ENCODE peak calls at places on chromosomes 6 and 20, in four cellular contexts. D is fibroblast of pulmonary artery; I is GM12878; L is CD4-positive, alpha-beta T cell. A is an unnamed sample.

GRCh38 chr6:113082691-113083090 is 735.6 kb downstream of the RFPL4B start:
- DNase-seq in D (peak), I (no peak), L (no peak), A (no peak)

GRCh38 chr6:84357631-84358030 is 130.2 kb upstream of the CEP162 start:
- DNase-seq in D (no peak), I (no peak), L (no peak), A (no peak)

GRCh38 chr6:90219168-90219985 is 77.3 kb downstream of the BACH2 start:
- DNase-seq in D (peak), I (no peak), L (no peak), A (no peak)

GRCh38 chr20:49245921-49246740 is 26.9 kb downstream of the DDX27 start:
- DNase-seq in D (peak), I (no peak), L (no peak), A (no peak)

GRCh38 chr6:49233483-49233882 is 229.6 kb downstream of the MMUT start:
- DNase-seq in D (no peak), I (no peak), L (no peak), A (no peak)

GRCh38 chr20:38260378-38261053 is at the start of gene KIAA1755:
- DNase-seq in D (no peak), I (no peak), L (no peak), A (no peak)

GRCh38 chr20:11876555-11876954 is 41.1 kb upstream of the BTBD3 start:
- DNase-seq in D (no peak), I (no peak), L (no peak), A (no peak)

GRCh38 chr6:10338151-10338550 is 76.7 kb downstream of the TFAP2A start:
- DNase-seq in D (no peak), I (no peak), L (no peak), A (no peak)

GRCh38 chr6:45438156-45438555 is 60.4 kb upstream of the SUPT3H start:
- DNase-seq in D (no peak), I (no peak), L (no peak), A (no peak)

GRCh38 chr20:46694484-46694883 is 5.2 kb upstream of the TP53RK start:
- DNase-seq in D (peak), I (peak), L (no peak), A (no peak)

GRCh38 chr6:44304282-44305199 is 8.6 kb downstream of the AARS2 start:
- DNase-seq in D (peak), I (no peak), L (peak), A (no peak)

GRCh38 chr6:14269434-14269833 is 151.9 kb downstream of the CD83 start:
- DNase-seq in D (no peak), I (no peak), L (no peak), A (no peak)

GRCh38 chr6:11854418-11855165 is 76.0 kb upstream of the ADTRP start:
- DNase-seq in D (peak), I (no peak), L (no peak), A (no peak)

GRCh38 chr6:32763417-32763816 is at the start of gene HLA-DQB2:
- DNase-seq in D (peak), I (no peak), L (no peak), A (no peak)

GRCh38 chr20:54733687-54734086 is 258.3 kb downstream of the DOK5 start:
- DNase-seq in D (no peak), I (no peak), L (no peak), A (no peak)

GRCh38 chr6:33123732-33124524 is 48.1 kb downstream of the HLA-DPB1 start:
- DNase-seq in D (peak), I (no peak), L (no peak), A (no peak)

GRCh38 chr6:81621816-81622395 is 130.6 kb downstream of the TENT5A start:
- DNase-seq in D (no peak), I (no peak), L (no peak), A (no peak)

GRCh38 chr20:9741996-9742395 is 96.9 kb downstream of the PAK5 start:
- DNase-seq in D (no peak), I (no peak), L (no peak), A (no peak)

GRCh38 chr20:44969320-44969879 is 3.1 kb downstream of the STK4 start:
- DNase-seq in D (no peak), I (no peak), L (no peak), A (no peak)

GRCh38 chr6:5190467-5190866 is 70.3 kb downstream of the LYRM4 start:
- DNase-seq in D (peak), I (no peak), L (no peak), A (no peak)

GRCh38 chr6:141290871-141291270 is 841.9 kb upstream of the GJE1 start:
- DNase-seq in D (no peak), I (no peak), L (no peak), A (no peak)

GRCh38 chr20:34185766-34186620 is 55.2 kb upstream of the ASIP start:
- DNase-seq in D (no peak), I (no peak), L (no peak), A (no peak)

GRCh38 chr6:92945799-92946198 is 473.6 kb downstream of the EPHA7 start:
- DNase-seq in D (peak), I (no peak), L (no peak), A (no peak)

GRCh38 chr6:23396934-23397333 is 729.1 kb upstream of the NRSN1 start:
- DNase-seq in D (no peak), I (no peak), L (no peak), A (no peak)

GRCh38 chr20:25037288-25038102 is 20.4 kb downstream of the ACSS1 start:
- DNase-seq in D (no peak), I (no peak), L (no peak), A (peak)

GRCh38 chr6:127148511-127148910 is 30.0 kb downstream of the RSPO3 start:
- DNase-seq in D (peak), I (no peak), L (no peak), A (no peak)

GRCh38 chr6:113818528-113818927 is 38.6 kb upstream of the MARCKS start:
- DNase-seq in D (peak), I (no peak), L (no peak), A (no peak)

GRCh38 chr20:37534401-37535157 is 6.9 kb upstream of the BLCAP start:
- DNase-seq in D (peak), I (peak), L (no peak), A (no peak)

GRCh38 chr20:44561876-44562275 is 20.5 kb upstream of the PKIG start:
- DNase-seq in D (no peak), I (no peak), L (no peak), A (no peak)

GRCh38 chr20:9442858-9443257 is 71.5 kb upstream of the LAMP5 start:
- DNase-seq in D (no peak), I (peak), L (no peak), A (no peak)

GRCh38 chr20:22575737-22576136 is 8.6 kb downstream of the FOXA2 start:
- DNase-seq in D (no peak), I (no peak), L (no peak), A (no peak)

GRCh38 chr6:79094938-79095337 is 16.9 kb upstream of the PHIP start:
- DNase-seq in D (no peak), I (no peak), L (no peak), A (no peak)

GRCh38 chr6:135465307-135465706 is 32.2 kb downstream of the AHI1 start:
- DNase-seq in D (no peak), I (no peak), L (no peak), A (no peak)

GRCh38 chr20:63162206-63162770 is 53.6 kb downstream of the YTHDF1 start:
- DNase-seq in D (no peak), I (no peak), L (no peak), A (no peak)

GRCh38 chr20:63159826-63160640 is 55.9 kb downstream of the YTHDF1 start:
- DNase-seq in D (no peak), I (no peak), L (no peak), A (no peak)

GRCh38 chr20:63163171-63163570 is 52.8 kb downstream of the YTHDF1 start:
- DNase-seq in D (no peak), I (no peak), L (no peak), A (no peak)

GRCh38 chr20:63160641-63161175 is 55.2 kb downstream of the YTHDF1 start:
- DNase-seq in D (no peak), I (no peak), L (no peak), A (no peak)

DNA sequence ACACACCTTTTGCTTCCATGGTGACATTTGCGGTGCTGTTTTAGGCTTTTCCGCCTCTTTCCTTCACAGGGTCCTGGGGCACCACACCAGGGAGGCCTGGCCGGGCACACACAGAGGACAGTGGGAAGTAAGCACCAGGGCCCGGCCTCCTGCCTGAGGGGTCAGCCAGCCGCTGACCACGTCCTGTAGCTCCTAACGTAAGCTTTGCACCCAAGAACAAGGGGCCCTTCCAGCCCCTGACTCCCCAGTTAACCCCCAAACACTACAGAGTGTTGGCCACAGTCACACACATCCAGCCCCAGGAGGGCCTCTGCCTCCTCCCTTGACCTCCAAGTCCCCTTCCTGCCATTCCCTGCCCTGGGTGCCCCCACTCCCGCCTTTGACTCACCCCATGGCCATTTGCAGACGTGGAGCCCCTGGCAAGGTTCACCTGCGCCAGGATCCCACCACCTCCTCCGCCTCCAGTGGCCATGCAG is 54.7 kb downstream of the YTHDF1 start:
- DNase-seq in D (no peak), I (no peak), L (no peak), A (no peak)
- TF ChIP-seq CTCF in D (no peak), I (no peak), L (no peak), A (no peak)

DNA sequence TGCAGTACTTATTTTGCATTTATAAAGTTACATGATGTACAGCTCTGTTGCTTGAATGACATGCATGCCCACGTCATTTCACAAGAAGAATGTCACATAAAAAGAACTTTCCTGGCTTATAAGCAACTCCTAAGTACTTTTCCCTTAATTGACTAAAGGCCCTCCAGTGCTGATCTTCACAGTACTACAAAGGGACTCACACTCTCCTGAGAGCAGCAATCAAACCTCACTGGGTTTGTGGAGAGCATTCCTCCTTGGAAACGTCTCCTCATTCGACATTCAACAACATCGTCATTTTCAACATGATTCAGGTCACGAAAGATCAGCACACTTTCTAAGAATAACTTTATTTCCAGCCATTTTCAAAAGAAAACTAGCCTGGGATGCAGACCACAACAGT is 111.1 kb downstream of the IPCEF1 start:
- DNase-seq in D (no peak), I (no peak), L (no peak), A (no peak)
- TF ChIP-seq CTCF in D (no peak), I (no peak), L (no peak), A (no peak)

GRCh38 chr6:121436966-121437756 is 1.7 kb downstream of the GJA1 start:
- DNase-seq in D (peak), I (no peak), L (no peak), A (no peak)
- TF ChIP-seq CTCF in D (no peak), I (no peak), L (no peak), A (no peak)

DNA sequence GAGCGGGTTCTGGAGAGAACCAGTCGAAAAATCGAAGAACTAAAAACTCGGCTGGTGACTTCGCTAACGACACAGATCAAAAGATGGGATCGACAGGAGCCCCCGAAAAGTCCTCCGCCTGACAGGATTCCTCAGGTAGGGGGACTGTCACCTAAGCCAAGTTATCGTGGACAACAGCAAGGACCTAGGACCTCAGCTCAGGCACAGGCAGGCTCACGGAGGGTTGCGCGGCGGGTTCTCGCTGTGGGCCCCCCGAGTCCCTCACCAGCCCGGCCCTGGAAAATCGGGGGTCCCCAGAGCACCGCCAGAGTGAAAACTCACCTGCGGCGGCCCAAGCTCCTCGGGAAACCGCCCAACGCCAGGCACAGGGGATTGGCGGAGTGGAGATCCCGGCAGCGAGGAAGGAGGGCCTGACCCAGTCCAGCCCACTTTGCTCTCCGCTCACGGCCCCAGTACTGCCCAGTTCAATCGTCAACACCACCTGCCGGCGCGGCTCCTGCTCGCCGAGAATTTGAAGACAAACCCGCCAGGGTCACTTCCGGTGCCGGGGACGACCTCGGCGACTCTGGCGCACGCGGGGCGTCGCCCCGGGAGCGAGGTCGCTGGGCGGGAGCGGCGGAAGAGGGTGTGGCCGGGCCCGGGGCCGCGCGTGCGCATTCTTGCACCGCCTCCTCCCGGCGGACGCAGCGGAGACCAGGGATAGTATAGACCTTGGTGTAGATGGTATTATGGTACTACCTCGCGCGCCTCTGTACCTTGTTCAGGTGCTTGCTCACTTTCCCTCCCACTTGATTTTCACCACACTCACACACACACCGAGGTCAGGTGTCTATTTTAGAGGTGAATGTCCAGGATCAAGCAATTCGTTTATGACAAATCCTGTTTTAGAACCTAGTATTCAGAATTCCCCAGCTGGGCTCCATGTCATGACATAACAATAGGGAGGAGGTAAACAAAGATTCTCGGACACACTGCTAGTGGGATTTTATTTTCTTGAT is at the start of gene KATNA1:
- DNase-seq in D (peak), I (peak), L (peak), A (peak)
- TF ChIP-seq CTCF in D (no peak), I (peak), L (no peak), A (no peak)

GRCh38 chr6:38283734-38284362 is 355.9 kb downstream of the BTBD9 start:
- DNase-seq in D (no peak), I (no peak), L (no peak), A (no peak)

GRCh38 chr6:38281131-38281530 is 358.6 kb downstream of the BTBD9 start:
- DNase-seq in D (no peak), I (no peak), L (no peak), A (no peak)

GRCh38 chr6:38282911-38283310 is 356.8 kb downstream of the BTBD9 start:
- DNase-seq in D (no peak), I (no peak), L (no peak), A (no peak)

GRCh38 chr6:38279945-38280588 is 359.7 kb downstream of the BTBD9 start:
- DNase-seq in D (no peak), I (no peak), L (no peak), A (no peak)

DNA sequence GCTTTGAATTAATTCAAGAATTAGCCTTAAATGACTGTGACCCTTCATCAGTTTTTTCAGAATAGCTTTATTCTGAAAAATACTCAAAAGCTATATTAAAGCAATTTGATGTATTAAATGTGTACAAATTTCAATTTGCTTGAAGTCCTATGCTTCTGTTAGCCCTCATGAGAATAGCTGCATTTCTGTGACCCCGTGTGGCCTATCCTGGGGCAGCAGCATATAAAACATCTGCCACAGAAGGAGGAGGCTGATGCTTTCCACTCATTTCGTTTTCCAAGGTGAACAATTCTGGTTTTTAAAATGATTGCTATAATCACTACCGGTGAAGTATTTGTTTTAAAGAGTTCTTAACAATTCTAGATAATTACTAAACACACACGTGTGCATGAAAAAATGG is 360.3 kb downstream of the BTBD9 start:
- DNase-seq in D (no peak), I (no peak), L (no peak), A (no peak)
- TF ChIP-seq CTCF in D (peak), I (no peak), L (no peak), A (no peak)

GRCh38 chr6:77653817-77654216 is 978 bp downstream of the MEI4 start:
- DNase-seq in D (no peak), I (no peak), L (no peak), A (no peak)
- TF ChIP-seq CTCF in D (no peak), I (no peak), L (no peak), A (no peak)

GRCh38 chr6:40983752-40984151 is 55.3 kb downstream of the UNC5CL start:
- DNase-seq in D (no peak), I (no peak), L (no peak), A (no peak)

GRCh38 chr6:40986364-40986763 is 52.7 kb downstream of the UNC5CL start:
- DNase-seq in D (no peak), I (no peak), L (no peak), A (no peak)

GRCh38 chr6:40988634-40989033 is 50.4 kb downstream of the UNC5CL start:
- DNase-seq in D (no peak), I (no peak), L (no peak), A (no peak)

GRCh38 chr6:40989204-40990179 is 49.5 kb downstream of the UNC5CL start:
- DNase-seq in D (no peak), I (no peak), L (no peak), A (no peak)

DNA sequence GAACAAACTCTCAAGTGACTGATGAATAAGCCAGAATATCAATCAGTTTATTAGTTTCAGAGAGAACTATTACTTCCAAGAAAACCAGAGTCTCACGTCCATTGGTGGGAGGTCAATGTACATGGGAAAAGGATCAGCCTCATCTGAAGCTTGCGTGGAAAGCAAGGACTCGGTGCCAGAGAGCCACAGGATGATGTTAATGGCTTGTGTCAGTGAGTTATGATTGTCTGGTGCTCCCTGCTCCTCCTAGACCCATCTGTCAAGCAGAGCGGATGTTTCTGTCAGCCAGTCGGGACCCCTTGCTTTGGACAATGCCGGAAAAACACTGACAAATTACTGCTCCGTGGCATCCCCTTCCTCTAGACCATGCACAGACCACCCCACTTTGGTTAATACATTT is 52.1 kb downstream of the UNC5CL start:
- DNase-seq in D (no peak), I (no peak), L (no peak), A (no peak)
- TF ChIP-seq CTCF in D (no peak), I (no peak), L (no peak), A (no peak)

DNA sequence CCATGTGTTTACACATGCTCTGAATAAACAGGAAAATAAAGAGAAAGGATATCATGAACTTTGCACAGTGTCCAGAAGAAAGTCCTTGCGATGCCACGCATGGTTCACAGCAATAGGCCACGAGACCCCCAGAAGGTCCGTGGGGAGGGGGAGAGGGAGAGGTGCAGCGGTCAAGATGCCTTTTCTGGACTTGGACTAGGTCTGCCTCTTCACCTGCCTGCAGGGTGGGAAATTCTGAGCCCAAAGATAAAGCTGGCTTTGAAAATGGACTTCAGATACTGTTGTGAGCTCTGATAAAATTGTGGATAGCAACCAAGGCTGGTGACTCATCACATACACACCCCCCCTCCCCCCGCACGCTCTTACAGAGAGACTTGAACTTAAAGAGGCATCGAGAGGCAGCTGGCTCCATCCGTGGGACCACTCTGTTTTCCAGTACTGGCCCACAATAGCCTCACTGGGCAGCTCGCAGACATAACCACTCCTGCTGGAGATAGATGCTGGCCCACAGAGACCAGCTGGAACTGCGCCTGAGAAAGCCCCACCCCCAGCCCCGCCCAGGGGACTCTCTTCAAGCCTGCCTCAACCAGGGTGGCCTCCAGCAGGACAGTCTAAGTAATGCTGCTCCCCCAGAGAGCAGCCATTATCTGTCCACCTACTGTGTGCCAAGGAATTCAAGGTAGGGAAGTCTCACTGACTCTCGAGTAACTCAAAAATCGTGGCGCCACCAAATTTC is 21.2 kb upstream of the NFATC2 start:
- DNase-seq in D (peak), I (no peak), L (no peak), A (no peak)
- TF ChIP-seq CTCF in D (no peak), I (no peak), L (no peak), A (no peak)

A was measured in CD14-positive monocyte.